ENCODE peak calls at places on chromosomes 3 and 15, in ten cellular contexts. M is CD4-positive, alpha-beta T cell; O is A549; F is uterus; L is fibroblast of lung; U is cardiac fibroblast; Q is activated CD8-positive, alpha-beta T cell treated with anti-CD3 and anti-CD28 coated beads for 36 hours; A is HFF-Myc; E is GM20000; R is AG09309. C is an unnamed sample.

GRCh38 chr3:39168156-39168780 is 14.9 kb upstream of the CSRNP1 start:
- DNase-seq in M (no peak), O (no peak), F (peak), L (no peak), U (no peak), Q (no peak), A (no peak), E (no peak), R (no peak), C (no peak)

GRCh38 chr3:23740517-23741402 is 65.0 kb upstream of the UBE2E1 start:
- DNase-seq in M (no peak), O (peak), F (peak), L (no peak), U (peak), Q (peak), A (no peak), E (peak), R (no peak), C (no peak)

GRCh38 chr3:134432236-134432635 is 53.5 kb downstream of the ANAPC13 start:
- DNase-seq in M (no peak), O (no peak), F (no peak), L (no peak), U (no peak), Q (no peak), A (no peak), E (no peak), R (no peak), C (no peak)

GRCh38 chr3:110265302-110265701 is 806.3 kb upstream of the NECTIN3 start:
- DNase-seq in M (no peak), O (no peak), F (no peak), L (no peak), U (no peak), Q (no peak), A (no peak), E (no peak), R (no peak), C (no peak)

GRCh38 chr15:33329457-33329856 is 18.7 kb downstream of the RYR3 start:
- DNase-seq in M (no peak), O (no peak), F (no peak), L (no peak), U (no peak), Q (no peak), A (no peak), E (no peak), R (no peak), C (no peak)

GRCh38 chr3:141789281-141789680 is 26.1 kb downstream of the GRK7 start:
- DNase-seq in M (no peak), O (peak), F (no peak), L (no peak), U (no peak), Q (no peak), A (no peak), E (no peak), R (no peak), C (no peak)

GRCh38 chr15:48340111-48340510 is 8.9 kb downstream of the DUT start:
- DNase-seq in M (no peak), O (no peak), F (no peak), L (no peak), U (no peak), Q (no peak), A (no peak), E (no peak), R (no peak), C (no peak)

GRCh38 chr15:58201536-58201935 is 63.4 kb downstream of the AQP9 start:
- DNase-seq in M (no peak), O (no peak), F (no peak), L (peak), U (peak), Q (no peak), A (peak), E (no peak), R (peak), C (no peak)

GRCh38 chr3:17672506-17672905 is 69.9 kb downstream of the TBC1D5 start:
- DNase-seq in M (no peak), O (no peak), F (no peak), L (no peak), U (peak), Q (no peak), A (no peak), E (no peak), R (no peak), C (no peak)

GRCh38 chr3:129439381-129439816 is 349 bp downstream of the MBD4 start:
- DNase-seq in M (no peak), O (peak), F (peak), L (no peak), U (peak), Q (peak), A (no peak), E (peak), R (no peak), C (no peak)

GRCh38 chr3:23811117-23811487 is 5.3 kb downstream of the UBE2E1 start:
- DNase-seq in M (no peak), O (no peak), F (no peak), L (peak), U (peak), Q (no peak), A (no peak), E (no peak), R (no peak), C (no peak)

GRCh38 chr15:51936119-51936478 is 35.5 kb downstream of the LEO1 start:
- DNase-seq in M (no peak), O (no peak), F (no peak), L (no peak), U (no peak), Q (no peak), A (no peak), E (no peak), R (no peak), C (no peak)

GRCh38 chr3:62169871-62170660 is 203.3 kb downstream of the FEZF2 start:
- DNase-seq in M (no peak), O (no peak), F (no peak), L (no peak), U (peak), Q (no peak), A (no peak), E (no peak), R (no peak), C (peak)

GRCh38 chr3:151925876-151926275 is 52.4 kb downstream of the SUCNR1 start:
- DNase-seq in M (no peak), O (peak), F (no peak), L (peak), U (peak), Q (no peak), A (peak), E (no peak), R (peak), C (peak)

GRCh38 chr3:130894130-130894872 is 417 bp downstream of the ATP2C1 start:
- DNase-seq in M (no peak), O (peak), F (peak), L (peak), U (no peak), Q (peak), A (no peak), E (peak), R (no peak), C (peak)

GRCh38 chr3:70615286-70615685 is 302.8 kb upstream of the MDFIC2 start:
- DNase-seq in M (no peak), O (no peak), F (no peak), L (no peak), U (no peak), Q (no peak), A (no peak), E (no peak), R (no peak), C (no peak)

GRCh38 chr3:132321321-132321720 is 4.1 kb downstream of the ACP3 start:
- DNase-seq in M (no peak), O (no peak), F (no peak), L (peak), U (no peak), Q (no peak), A (no peak), E (no peak), R (no peak), C (no peak)

GRCh38 chr3:25508901-25509300 is 80.8 kb downstream of the RARB start:
- DNase-seq in M (no peak), O (no peak), F (no peak), L (no peak), U (peak), Q (no peak), A (peak), E (no peak), R (no peak), C (peak)

GRCh38 chr3:68666409-68667193 is 265.7 kb downstream of the TAFA4 start:
- DNase-seq in M (no peak), O (no peak), F (no peak), L (no peak), U (no peak), Q (no peak), A (no peak), E (no peak), R (no peak), C (no peak)

GRCh38 chr3:37803726-37804469 is 57.8 kb upstream of the CTDSPL start:
- DNase-seq in M (no peak), O (no peak), F (no peak), L (no peak), U (no peak), Q (no peak), A (no peak), E (no peak), R (no peak), C (no peak)
- TF ChIP-seq CTCF in M (no peak), O (no peak), F (no peak), L (no peak), U (no peak), Q (no peak), A (no peak), E (no peak), R (no peak), C (peak)

GRCh38 chr15:28885289-28885629 is 515 bp upstream of the APBA2 start:
- DNase-seq in M (peak), O (no peak), F (no peak), L (peak), U (no peak), Q (no peak), A (no peak), E (no peak), R (no peak), C (no peak)

GRCh38 chr15:28886431-28887343 is 913 bp downstream of the APBA2 start:
- DNase-seq in M (no peak), O (no peak), F (no peak), L (no peak), U (no peak), Q (no peak), A (no peak), E (no peak), R (no peak), C (no peak)

GRCh38 chr15:28884151-28884940 is 1.4 kb upstream of the APBA2 start:
- DNase-seq in M (no peak), O (no peak), F (no peak), L (no peak), U (no peak), Q (no peak), A (no peak), E (no peak), R (no peak), C (no peak)

GRCh38 chr15:28887344-28888174 is 1.8 kb downstream of the APBA2 start:
- DNase-seq in M (no peak), O (no peak), F (no peak), L (no peak), U (no peak), Q (no peak), A (no peak), E (no peak), R (no peak), C (no peak)

DNA sequence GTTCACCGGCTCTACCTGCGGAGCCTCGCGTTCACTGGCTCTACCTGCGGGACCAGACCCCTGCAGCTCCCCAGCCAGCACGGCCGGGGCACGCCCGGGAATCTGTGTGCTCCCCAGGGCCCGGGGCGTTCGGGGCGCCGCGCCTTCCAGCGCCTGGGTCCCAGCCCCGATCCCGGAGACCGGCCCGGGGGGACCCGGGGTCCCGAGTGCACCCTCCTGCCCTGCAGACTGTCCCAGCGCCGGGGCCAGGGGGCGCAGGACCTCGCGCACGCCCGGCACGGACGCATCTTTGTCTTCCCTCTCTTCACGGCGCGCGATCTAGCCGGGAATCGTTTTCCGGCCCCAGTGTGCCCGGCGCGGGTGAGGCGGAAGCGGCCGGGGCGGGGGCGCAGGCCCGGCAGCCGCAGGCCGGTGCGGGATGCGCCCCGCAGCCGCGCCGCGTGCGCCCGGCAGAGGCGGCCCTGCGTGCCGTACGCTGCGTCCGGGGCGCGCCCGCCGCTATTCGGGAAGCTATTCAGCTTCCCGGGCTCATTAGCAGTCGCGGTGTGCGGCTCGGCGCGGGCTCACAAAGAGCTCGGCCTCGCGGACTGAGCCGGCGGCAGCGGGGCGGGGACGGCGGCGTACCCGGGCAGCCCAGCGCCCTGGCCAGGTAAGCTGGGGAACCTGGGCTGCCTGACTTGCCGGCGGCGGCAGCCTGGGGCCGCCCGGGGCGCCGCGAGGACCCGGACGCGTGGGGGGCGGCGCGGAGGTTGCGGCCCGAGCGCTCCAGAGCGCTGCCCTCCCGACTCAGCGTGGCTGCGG is at the start of gene APBA2:
- DNase-seq in M (peak), O (peak), F (no peak), L (peak), U (peak), Q (peak), A (no peak), E (no peak), R (no peak), C (peak)
- TF ChIP-seq CTCF in M (peak), O (peak), F (no peak), L (no peak), U (no peak), Q (no peak), A (peak), E (no peak), R (no peak), C (no peak)

DNA sequence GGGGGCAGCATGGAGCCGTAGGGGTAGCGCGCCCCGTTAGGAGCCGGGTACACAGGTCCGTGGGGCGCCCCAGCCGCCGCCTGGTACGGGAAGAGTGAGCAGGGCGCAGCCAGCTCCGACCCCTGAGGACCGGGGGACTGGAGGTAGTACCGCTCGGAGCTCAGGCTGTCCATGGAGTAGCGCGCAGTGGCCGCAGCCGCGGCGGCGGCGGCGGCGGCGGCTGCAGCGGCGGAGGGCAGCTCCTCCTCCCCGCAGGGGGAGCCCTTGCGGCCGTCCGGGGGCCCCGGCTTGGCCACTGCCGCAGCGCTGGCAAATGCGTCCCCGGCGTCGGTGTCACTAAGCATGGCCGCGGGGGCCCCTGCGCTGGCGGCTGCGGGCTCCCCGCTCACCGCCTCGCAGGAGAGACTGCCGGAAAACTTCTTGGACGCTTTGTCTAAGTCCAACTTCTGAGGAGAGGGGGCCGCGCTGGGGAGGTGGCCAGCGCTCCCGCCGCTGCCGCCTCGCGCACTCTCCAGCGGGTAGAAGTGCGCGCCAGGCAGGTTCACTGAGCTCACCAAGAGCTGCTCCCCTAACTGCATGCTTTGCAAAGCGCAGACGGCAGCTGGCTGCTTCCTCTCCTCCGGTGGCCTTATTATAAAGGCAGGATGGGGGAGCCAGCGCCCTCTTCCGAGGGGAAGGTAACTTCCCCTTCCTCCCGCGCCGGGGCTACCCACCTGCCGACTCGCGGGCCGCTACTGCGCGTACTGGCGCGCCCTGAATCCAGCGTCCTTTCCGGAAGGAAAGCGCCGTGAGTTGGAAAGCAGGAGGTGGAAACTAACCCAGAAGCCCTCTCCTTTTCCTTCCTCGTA is at the start of gene EOMES:
- DNase-seq in M (peak), O (peak), F (no peak), L (peak), U (peak), Q (peak), A (no peak), E (peak), R (no peak), C (no peak)
- TF ChIP-seq CTCF in M (no peak), O (peak), F (no peak), L (no peak), U (peak), Q (peak), A (peak), E (peak), R (peak), C (peak)

DNA sequence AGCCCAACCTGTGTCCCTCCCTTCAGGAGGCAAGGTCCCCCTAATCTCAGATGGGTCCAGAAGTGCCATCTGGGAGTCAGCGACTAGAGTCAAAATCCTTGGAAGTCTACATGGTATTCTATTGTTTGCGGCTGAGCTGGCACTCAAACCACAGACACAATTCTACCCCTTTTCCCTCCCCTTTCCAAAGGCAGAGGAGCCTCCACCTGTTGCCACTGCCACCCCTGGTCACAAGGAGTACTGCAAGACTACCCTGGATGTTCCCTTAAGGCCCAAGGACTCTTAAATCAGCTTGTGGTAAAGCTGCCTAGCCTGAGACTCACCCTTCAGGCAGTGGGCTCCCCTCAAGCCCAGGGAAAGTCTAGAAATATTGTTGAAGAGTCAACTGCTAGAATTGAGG is 4.3 kb upstream of the OR5H6 start:
- DNase-seq in M (no peak), O (no peak), F (no peak), L (no peak), U (no peak), Q (no peak), A (no peak), E (no peak), R (no peak), C (no peak)
- TF ChIP-seq CTCF in M (no peak), O (no peak), F (no peak), L (no peak), U (peak), Q (no peak), A (peak), E (peak), R (no peak), C (peak)

GRCh38 chr15:30905821-30906220 is 2.1 kb downstream of the FAN1 start:
- DNase-seq in M (no peak), O (no peak), F (no peak), L (no peak), U (no peak), Q (no peak), A (no peak), E (no peak), R (no peak), C (no peak)
- TF ChIP-seq CTCF in M (no peak), O (peak), F (peak), L (peak), U (peak), Q (no peak), A (peak), E (no peak), R (peak), C (peak)

GRCh38 chr15:100132309-100132708 is 209.5 kb downstream of the ADAMTS17 start:
- DNase-seq in M (no peak), O (no peak), F (no peak), L (no peak), U (no peak), Q (no peak), A (no peak), E (no peak), R (no peak), C (no peak)

GRCh38 chr15:100133001-100133400 is 208.8 kb downstream of the ADAMTS17 start:
- DNase-seq in M (no peak), O (no peak), F (no peak), L (no peak), U (no peak), Q (no peak), A (no peak), E (no peak), R (no peak), C (no peak)

GRCh38 chr15:100131321-100132224 is 210.2 kb downstream of the ADAMTS17 start:
- DNase-seq in M (no peak), O (peak), F (no peak), L (peak), U (peak), Q (peak), A (no peak), E (peak), R (no peak), C (peak)

GRCh38 chr15:100125627-100126231 is 216.0 kb downstream of the ADAMTS17 start:
- DNase-seq in M (no peak), O (no peak), F (peak), L (peak), U (no peak), Q (no peak), A (no peak), E (no peak), R (no peak), C (no peak)

GRCh38 chr15:100129677-100130076 is 212.1 kb downstream of the ADAMTS17 start:
- DNase-seq in M (no peak), O (no peak), F (no peak), L (no peak), U (peak), Q (no peak), A (no peak), E (no peak), R (no peak), C (no peak)
- TF ChIP-seq CTCF in M (no peak), O (no peak), F (no peak), L (no peak), U (no peak), Q (no peak), A (no peak), E (no peak), R (no peak), C (no peak)

DNA sequence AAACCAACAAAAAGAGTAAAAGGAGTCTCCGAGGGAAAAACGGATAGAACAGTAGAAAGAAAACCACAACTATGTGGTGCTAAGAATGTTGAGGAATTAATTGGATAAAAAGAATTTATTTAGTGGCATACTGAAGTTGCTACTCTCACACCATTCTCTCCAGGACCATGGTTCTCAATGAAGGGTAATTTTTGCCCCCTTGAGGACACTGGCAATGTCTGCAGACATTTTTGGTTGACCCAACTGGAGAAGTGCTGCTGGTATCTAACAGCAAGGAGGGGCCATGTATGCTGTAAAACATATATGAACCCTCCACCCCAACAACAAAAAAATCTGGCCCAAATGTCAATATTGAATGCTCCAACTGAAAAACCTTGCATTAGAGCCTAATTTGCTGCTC is 85.9 kb upstream of the CSPG5 start:
- DNase-seq in M (no peak), O (peak), F (no peak), L (no peak), U (peak), Q (no peak), A (no peak), E (no peak), R (peak), C (no peak)
- TF ChIP-seq CTCF in M (no peak), O (no peak), F (peak), L (peak), U (peak), Q (no peak), A (peak), E (no peak), R (peak), C (peak)

C was measured in brain microvascular endothelial cell.